ENCODE peak calls at places on chromosomes 16 and 17, in six cellular contexts. T is stomach, Z is A549, I is Peyer's patch, E is lower leg skin, W is IMR-90. G is an unnamed sample.

GRCh38 chr17:19717411-19717908 is 1.1 kb upstream of the SLC47A2 start:
- DNase-seq in T (no peak), Z (no peak), I (no peak), E (no peak), W (no peak), G (no peak)

GRCh38 chr16:75218256-75219076 is at the start of gene CTRB1:
- DNase-seq in T (no peak), Z (no peak), I (no peak), E (no peak), W (no peak), G (no peak)

GRCh38 chr17:74133726-74134125 is 69.8 kb upstream of the RPL38 start:
- DNase-seq in T (no peak), Z (no peak), I (no peak), E (no peak), W (no peak), G (no peak)

GRCh38 chr16:5490499-5490898 is 392.9 kb upstream of the EEF2KMT start:
- DNase-seq in T (no peak), Z (peak), I (peak), E (no peak), W (no peak), G (no peak)

GRCh38 chr16:74226361-74226979 is 70.1 kb upstream of the PSMD7 start:
- DNase-seq in T (no peak), Z (peak), I (no peak), E (no peak), W (peak), G (no peak)

GRCh38 chr16:87697256-87697655 is 68.5 kb downstream of the KLHDC4 start:
- DNase-seq in T (no peak), Z (no peak), I (no peak), E (no peak), W (no peak), G (no peak)

GRCh38 chr17:76672892-76673291 is 29.3 kb upstream of the ST6GALNAC1 start:
- DNase-seq in T (no peak), Z (no peak), I (no peak), E (no peak), W (no peak), G (no peak)

GRCh38 chr16:67264277-67264676 is 15.1 kb upstream of the PLEKHG4 start:
- DNase-seq in T (no peak), Z (no peak), I (no peak), E (no peak), W (no peak), G (peak)

GRCh38 chr17:17096438-17097178 is 54.4 kb downstream of the MPRIP start:
- DNase-seq in T (no peak), Z (no peak), I (no peak), E (no peak), W (peak), G (no peak)

GRCh38 chr16:15073101-15073500 is 17.2 kb upstream of the NTAN1 start:
- DNase-seq in T (no peak), Z (no peak), I (no peak), E (no peak), W (no peak), G (no peak)

GRCh38 chr17:45172232-45172540 is 10.5 kb downstream of the HEXIM2 start:
- DNase-seq in T (no peak), Z (no peak), I (no peak), E (no peak), W (no peak), G (no peak)

GRCh38 chr16:88636488-88637265 is 1.7 kb upstream of the IL17C start:
- DNase-seq in T (no peak), Z (no peak), I (no peak), E (no peak), W (peak), G (no peak)

GRCh38 chr17:51251010-51251409 is 8.8 kb downstream of the MBTD1 start:
- DNase-seq in T (no peak), Z (no peak), I (no peak), E (no peak), W (peak), G (no peak)

GRCh38 chr17:18246880-18247612 is 11.5 kb downstream of the FLII start:
- DNase-seq in T (peak), Z (peak), I (peak), E (peak), W (peak), G (peak)

GRCh38 chr17:80798595-80799552 is 192.8 kb upstream of the CHMP6 start:
- DNase-seq in T (no peak), Z (no peak), I (no peak), E (no peak), W (no peak), G (no peak)

GRCh38 chr16:23453338-23454052 is 506 bp upstream of the COG7 start:
- DNase-seq in T (no peak), Z (no peak), I (no peak), E (no peak), W (no peak), G (no peak)

GRCh38 chr17:63998721-63999679 is 849 bp downstream of the PRR29 start:
- DNase-seq in T (no peak), Z (no peak), I (peak), E (no peak), W (no peak), G (peak)

GRCh38 chr17:58575511-58575910 is 61.1 kb upstream of the MTMR4 start:
- DNase-seq in T (no peak), Z (peak), I (no peak), E (no peak), W (peak), G (no peak)

GRCh38 chr16:11224894-11225676 is 30.9 kb downstream of the SOCS1 start:
- DNase-seq in T (peak), Z (no peak), I (peak), E (no peak), W (peak), G (no peak)

GRCh38 chr17:72725432-72726068 is 366.9 kb downstream of the SLC39A11 start:
- DNase-seq in T (peak), Z (peak), I (peak), E (peak), W (peak), G (no peak)

GRCh38 chr17:47095268-47095667 is 93.8 kb downstream of the CDC27 start:
- DNase-seq in T (no peak), Z (no peak), I (no peak), E (no peak), W (no peak), G (no peak)
- TF ChIP-seq POLR2A in T (no peak), Z (no peak), I (no peak), E (no peak), W (no peak), G (no peak)

DNA sequence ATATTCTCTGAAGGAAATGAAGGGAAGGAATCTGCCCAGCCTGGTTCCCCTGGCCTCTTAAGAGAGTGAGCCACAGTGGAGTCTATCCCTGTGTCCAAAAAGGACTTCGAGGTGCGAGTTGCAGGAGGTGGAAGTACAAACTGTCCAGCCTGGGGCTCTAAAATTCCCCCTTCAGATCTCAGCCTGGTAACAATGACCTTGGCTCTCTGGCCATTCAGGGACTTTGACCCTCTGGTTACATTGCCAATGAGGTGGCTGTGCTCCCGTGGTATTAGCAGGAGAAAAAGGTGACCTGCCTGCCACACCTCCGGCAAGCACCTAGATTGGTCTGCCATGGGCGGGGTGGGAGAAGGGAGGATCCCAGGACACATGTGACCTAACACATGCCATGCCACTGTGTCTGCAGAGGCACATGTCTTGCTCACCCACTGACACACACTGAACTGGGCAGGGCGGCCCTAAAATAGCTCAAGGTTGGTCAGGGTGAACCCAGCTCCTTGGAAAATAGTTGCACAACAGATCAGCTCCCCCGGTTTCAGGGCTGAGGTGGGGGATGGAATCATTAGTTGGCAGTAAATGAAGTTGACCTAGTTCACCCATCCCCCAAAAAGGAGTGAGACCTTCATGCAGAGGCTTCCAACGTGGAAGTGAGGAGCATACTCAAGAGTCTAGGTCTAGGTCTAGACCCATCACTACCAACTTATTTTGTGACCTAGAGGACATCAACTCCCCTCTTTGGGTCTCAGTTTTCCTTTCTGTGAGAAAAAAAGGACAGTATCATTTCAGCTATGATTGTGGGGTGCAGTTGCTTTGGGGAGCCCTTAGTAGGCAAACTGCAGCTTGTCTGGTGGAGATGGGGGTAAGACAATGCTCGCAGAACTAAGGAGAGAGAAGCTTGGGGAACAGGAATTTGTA is 2.2 kb downstream of the NR1D1 start:
- DNase-seq in T (peak), Z (no peak), I (peak), E (peak), W (no peak), G (peak)
- TF ChIP-seq POLR2A in T (no peak), Z (no peak), I (peak), E (no peak), W (no peak), G (no peak)

GRCh38 chr17:78179372-78179771 is 7.5 kb downstream of the TK1 start:
- DNase-seq in T (peak), Z (no peak), I (peak), E (no peak), W (peak), G (no peak)
- TF ChIP-seq POLR2A in T (no peak), Z (no peak), I (no peak), E (no peak), W (no peak), G (no peak)

DNA sequence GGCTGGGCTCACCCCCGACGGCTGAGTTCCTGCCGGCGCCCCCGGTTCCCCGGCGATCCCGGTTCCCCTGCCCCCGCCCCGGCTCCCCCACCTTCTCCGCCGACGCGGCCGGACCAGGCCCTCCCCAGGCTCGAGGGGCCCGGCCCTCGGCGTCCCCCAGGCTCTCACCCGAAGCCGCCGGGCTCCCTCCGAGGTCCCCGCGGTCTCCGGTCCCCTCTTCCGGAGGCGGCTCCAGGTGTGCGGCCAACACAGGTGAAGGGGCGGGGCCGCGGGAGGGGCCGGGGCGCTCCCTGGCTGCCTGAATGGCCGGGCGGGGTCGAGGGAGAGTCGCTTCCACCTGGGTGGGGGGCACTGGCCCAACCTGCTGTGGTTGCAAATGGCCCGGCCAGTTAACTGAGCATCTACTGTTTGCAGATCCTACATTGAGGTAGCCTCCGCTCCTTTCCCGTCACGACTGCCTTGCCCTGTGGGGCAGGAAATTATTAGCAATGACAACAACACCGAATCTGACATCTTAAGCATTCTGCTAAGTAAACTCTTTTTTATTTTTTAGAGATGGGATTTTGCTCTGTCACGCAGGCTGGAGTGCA is at the start of gene BICDL2:
- DNase-seq in T (peak), Z (no peak), I (peak), E (no peak), W (no peak), G (no peak)
- TF ChIP-seq POLR2A in T (no peak), Z (no peak), I (peak), E (no peak), W (no peak), G (no peak)

DNA sequence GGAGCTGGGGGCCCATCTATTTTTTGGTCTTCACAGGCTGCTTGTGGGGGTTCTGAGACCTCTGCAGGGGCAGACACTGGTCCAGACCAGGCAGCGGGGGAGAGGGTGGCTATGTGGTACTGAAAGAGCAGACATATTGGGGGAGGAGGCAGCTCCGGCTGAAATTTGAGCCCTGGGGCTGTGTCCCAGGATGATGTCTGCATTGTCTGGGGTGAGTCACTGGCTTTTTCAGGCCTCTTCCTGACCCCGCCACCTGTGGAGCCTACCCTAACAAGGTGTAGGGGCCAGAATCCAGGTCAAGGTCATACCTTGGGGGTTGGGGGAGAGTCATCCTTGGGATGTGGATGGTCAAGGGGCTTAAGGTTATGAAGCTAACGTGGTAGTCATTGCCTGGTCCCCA is 2.4 kb downstream of the CORO6 start:
- DNase-seq in T (no peak), Z (peak), I (no peak), E (no peak), W (peak), G (peak)
- TF ChIP-seq POLR2A in T (no peak), Z (no peak), I (no peak), E (no peak), W (no peak), G (no peak)

GRCh38 chr17:7573324-7574080 is 5.9 kb upstream of the CD68 start:
- DNase-seq in T (peak), Z (peak), I (peak), E (peak), W (peak), G (peak)
- TF ChIP-seq POLR2A in T (no peak), Z (no peak), I (no peak), E (no peak), W (peak), G (peak)

GRCh38 chr17:59619313-59620063 is at the start of gene CLTC:
- DNase-seq in T (peak), Z (peak), I (peak), E (peak), W (peak), G (peak)

GRCh38 chr17:59617141-59617757 is 2.4 kb upstream of the CLTC start:
- DNase-seq in T (no peak), Z (no peak), I (no peak), E (no peak), W (no peak), G (no peak)

GRCh38 chr17:59620064-59620359 is 317 bp downstream of the CLTC start:
- DNase-seq in T (no peak), Z (no peak), I (no peak), E (no peak), W (no peak), G (no peak)

GRCh38 chr17:59618894-59619312 is 792 bp upstream of the CLTC start:
- DNase-seq in T (no peak), Z (no peak), I (no peak), E (no peak), W (peak), G (no peak)

GRCh38 chr17:59616253-59616920 is 3.3 kb upstream of the CLTC start:
- DNase-seq in T (no peak), Z (no peak), I (no peak), E (no peak), W (no peak), G (no peak)
- TF ChIP-seq POLR2A in T (no peak), Z (no peak), I (no peak), E (no peak), W (no peak), G (no peak)

G was measured in sigmoid colon.